ENCODE peak calls at places on chromosomes 6 and 20, in ten cellular contexts. One of them, this sample, is unnamed.

GRCh38 chr20:50729925-50730764 is 1.2 kb upstream of the PARD6B start:
- DNase-seq in tibial nerve: no peak
- DNase-seq in right lobe of liver: no peak
- DNase-seq in body of pancreas: peak
- DNase-seq in IMR-90: no peak
- DNase-seq in adrenal gland: no peak
- DNase-seq in transverse colon: peak
- DNase-seq in K562: peak
- DNase-seq in GM12878: no peak
- DNase-seq in esophagus muscularis mucosa: peak
- DNase-seq in this sample: peak

GRCh38 chr6:33683051-33683571 is 28.4 kb downstream of the UQCC2 start:
- DNase-seq in tibial nerve: no peak
- DNase-seq in right lobe of liver: no peak
- DNase-seq in body of pancreas: no peak
- DNase-seq in IMR-90: no peak
- DNase-seq in adrenal gland: no peak
- DNase-seq in transverse colon: no peak
- DNase-seq in K562: no peak
- DNase-seq in GM12878: no peak
- DNase-seq in esophagus muscularis mucosa: no peak
- DNase-seq in this sample: no peak

GRCh38 chr6:41878246-41878645 is 16.9 kb downstream of the USP49 start:
- DNase-seq in tibial nerve: no peak
- DNase-seq in right lobe of liver: no peak
- DNase-seq in body of pancreas: no peak
- DNase-seq in IMR-90: peak
- DNase-seq in adrenal gland: no peak
- DNase-seq in transverse colon: no peak
- DNase-seq in K562: no peak
- DNase-seq in GM12878: no peak
- DNase-seq in esophagus muscularis mucosa: no peak
- DNase-seq in this sample: no peak

GRCh38 chr6:148677594-148678476 is 69.0 kb upstream of the UST start:
- DNase-seq in tibial nerve: no peak
- DNase-seq in right lobe of liver: no peak
- DNase-seq in body of pancreas: no peak
- DNase-seq in IMR-90: no peak
- DNase-seq in adrenal gland: no peak
- DNase-seq in transverse colon: no peak
- DNase-seq in K562: no peak
- DNase-seq in GM12878: peak
- DNase-seq in esophagus muscularis mucosa: no peak
- DNase-seq in this sample: no peak

GRCh38 chr6:144302701-144303351 is 17.7 kb downstream of the UTRN start:
- DNase-seq in tibial nerve: no peak
- DNase-seq in right lobe of liver: no peak
- DNase-seq in body of pancreas: no peak
- DNase-seq in IMR-90: peak
- DNase-seq in adrenal gland: no peak
- DNase-seq in transverse colon: no peak
- DNase-seq in K562: no peak
- DNase-seq in GM12878: no peak
- DNase-seq in esophagus muscularis mucosa: no peak
- DNase-seq in this sample: no peak

GRCh38 chr20:60512436-60512835 is 554.2 kb downstream of the CDH26 start:
- DNase-seq in tibial nerve: no peak
- DNase-seq in right lobe of liver: no peak
- DNase-seq in body of pancreas: no peak
- DNase-seq in IMR-90: peak
- DNase-seq in adrenal gland: no peak
- DNase-seq in transverse colon: no peak
- DNase-seq in K562: no peak
- DNase-seq in GM12878: no peak
- DNase-seq in esophagus muscularis mucosa: no peak
- DNase-seq in this sample: no peak

GRCh38 chr20:45064812-45065211 is 36.1 kb downstream of the KCNS1 start:
- DNase-seq in tibial nerve: no peak
- DNase-seq in right lobe of liver: no peak
- DNase-seq in body of pancreas: no peak
- DNase-seq in IMR-90: no peak
- DNase-seq in adrenal gland: no peak
- DNase-seq in transverse colon: no peak
- DNase-seq in K562: no peak
- DNase-seq in GM12878: no peak
- DNase-seq in esophagus muscularis mucosa: no peak
- DNase-seq in this sample: no peak

GRCh38 chr6:15524736-15525401 is 138.0 kb downstream of the DTNBP1 start:
- DNase-seq in tibial nerve: no peak
- DNase-seq in right lobe of liver: no peak
- DNase-seq in body of pancreas: no peak
- DNase-seq in IMR-90: no peak
- DNase-seq in adrenal gland: no peak
- DNase-seq in transverse colon: no peak
- DNase-seq in K562: no peak
- DNase-seq in GM12878: no peak
- DNase-seq in esophagus muscularis mucosa: no peak
- DNase-seq in this sample: no peak

GRCh38 chr6:27872634-27873028 is 39.6 kb downstream of the OR2B2 start:
- DNase-seq in tibial nerve: no peak
- DNase-seq in right lobe of liver: no peak
- DNase-seq in body of pancreas: no peak
- DNase-seq in IMR-90: no peak
- DNase-seq in adrenal gland: no peak
- DNase-seq in transverse colon: no peak
- DNase-seq in K562: no peak
- DNase-seq in GM12878: no peak
- DNase-seq in esophagus muscularis mucosa: no peak
- DNase-seq in this sample: no peak

GRCh38 chr6:42960243-42961019 is at the start of gene GNMT:
- DNase-seq in tibial nerve: no peak
- DNase-seq in right lobe of liver: peak
- DNase-seq in body of pancreas: peak
- DNase-seq in IMR-90: no peak
- DNase-seq in adrenal gland: peak
- DNase-seq in transverse colon: peak
- DNase-seq in K562: no peak
- DNase-seq in GM12878: no peak
- DNase-seq in esophagus muscularis mucosa: no peak
- DNase-seq in this sample: peak

GRCh38 chr6:35731414-35731735 is 5.5 kb upstream of the ARMC12 start:
- DNase-seq in tibial nerve: peak
- DNase-seq in right lobe of liver: peak
- DNase-seq in body of pancreas: peak
- DNase-seq in IMR-90: peak
- DNase-seq in adrenal gland: peak
- DNase-seq in transverse colon: peak
- DNase-seq in K562: peak
- DNase-seq in GM12878: peak
- DNase-seq in esophagus muscularis mucosa: peak
- DNase-seq in this sample: peak

GRCh38 chr20:10554285-10554684 is 119.2 kb downstream of the SLX4IP start:
- DNase-seq in tibial nerve: no peak
- DNase-seq in right lobe of liver: no peak
- DNase-seq in body of pancreas: no peak
- DNase-seq in IMR-90: no peak
- DNase-seq in adrenal gland: no peak
- DNase-seq in transverse colon: no peak
- DNase-seq in K562: no peak
- DNase-seq in GM12878: no peak
- DNase-seq in esophagus muscularis mucosa: no peak
- DNase-seq in this sample: no peak

GRCh38 chr20:62066339-62066982 is 780 bp upstream of the TAF4 start:
- DNase-seq in tibial nerve: peak
- DNase-seq in right lobe of liver: peak
- DNase-seq in body of pancreas: peak
- DNase-seq in IMR-90: no peak
- DNase-seq in adrenal gland: peak
- DNase-seq in transverse colon: peak
- DNase-seq in K562: peak
- DNase-seq in GM12878: no peak
- DNase-seq in esophagus muscularis mucosa: no peak
- DNase-seq in this sample: no peak

DNA sequence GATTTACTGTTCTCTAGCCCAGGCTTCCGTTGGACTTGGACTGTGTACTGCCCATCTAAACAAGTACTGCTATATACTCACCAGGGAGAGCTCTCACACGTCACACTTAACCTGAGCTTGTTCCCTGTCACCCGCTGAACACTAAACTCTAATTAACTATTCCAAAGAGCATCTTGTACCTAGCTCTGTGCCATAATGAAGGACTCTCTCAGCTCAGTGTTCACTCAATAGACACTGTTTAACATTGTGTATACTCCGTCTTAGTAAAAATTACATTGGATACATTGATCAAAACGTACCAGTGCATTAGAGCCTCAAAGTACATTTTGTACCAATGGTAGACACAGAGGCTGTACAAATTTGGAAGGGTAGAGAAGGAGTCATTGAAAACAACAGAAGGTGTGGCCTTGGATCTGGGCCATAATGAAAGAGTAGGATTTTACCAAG is 55.4 kb upstream of the EPHA7 start:
- DNase-seq in tibial nerve: no peak
- DNase-seq in right lobe of liver: no peak
- DNase-seq in body of pancreas: no peak
- DNase-seq in IMR-90: no peak
- DNase-seq in adrenal gland: no peak
- DNase-seq in transverse colon: peak
- DNase-seq in K562: no peak
- DNase-seq in GM12878: no peak
- DNase-seq in esophagus muscularis mucosa: no peak
- DNase-seq in this sample: no peak
- H3K27ac ChIP-seq in tibial nerve: no peak
- H3K27ac ChIP-seq in right lobe of liver: no peak
- H3K27ac ChIP-seq in body of pancreas: no peak
- H3K27ac ChIP-seq in IMR-90: no peak
- H3K27ac ChIP-seq in adrenal gland: no peak
- H3K27ac ChIP-seq in transverse colon: peak
- H3K27ac ChIP-seq in K562: no peak
- H3K27ac ChIP-seq in GM12878: no peak
- H3K27ac ChIP-seq in esophagus muscularis mucosa: peak
- H3K27ac ChIP-seq in this sample: no peak

DNA sequence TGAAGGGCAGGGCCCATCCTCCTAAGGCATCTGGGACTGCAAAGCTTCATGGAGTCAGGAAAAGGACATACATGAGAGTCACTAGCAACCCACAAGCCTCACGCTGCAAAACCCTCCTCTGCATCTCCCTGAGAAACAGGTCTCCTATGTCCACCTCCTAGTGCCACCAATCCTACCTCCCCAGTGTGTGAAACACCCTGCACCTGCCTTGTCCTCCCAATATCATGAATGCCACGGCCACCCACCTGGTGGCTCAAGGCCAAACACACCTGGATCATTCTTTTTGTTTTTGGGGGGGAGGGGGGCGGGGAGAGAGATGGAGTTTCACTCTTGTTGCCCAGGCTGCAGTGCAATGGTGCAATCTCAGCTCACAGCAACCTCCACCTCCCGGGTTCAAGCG is 90.5 kb downstream of the ZMYND8 start:
- DNase-seq in tibial nerve: no peak
- DNase-seq in right lobe of liver: no peak
- DNase-seq in body of pancreas: no peak
- DNase-seq in IMR-90: no peak
- DNase-seq in adrenal gland: no peak
- DNase-seq in transverse colon: no peak
- DNase-seq in K562: no peak
- DNase-seq in GM12878: no peak
- DNase-seq in esophagus muscularis mucosa: no peak
- DNase-seq in this sample: no peak
- TF ChIP-seq POLR2A in tibial nerve: no peak
- TF ChIP-seq POLR2A in right lobe of liver: no peak
- TF ChIP-seq POLR2A in body of pancreas: no peak
- TF ChIP-seq POLR2A in IMR-90: no peak
- TF ChIP-seq POLR2A in adrenal gland: no peak
- TF ChIP-seq POLR2A in transverse colon: no peak
- TF ChIP-seq POLR2A in K562: peak
- TF ChIP-seq POLR2A in GM12878: no peak
- TF ChIP-seq POLR2A in esophagus muscularis mucosa: no peak
- TF ChIP-seq POLR2A in this sample: no peak

DNA sequence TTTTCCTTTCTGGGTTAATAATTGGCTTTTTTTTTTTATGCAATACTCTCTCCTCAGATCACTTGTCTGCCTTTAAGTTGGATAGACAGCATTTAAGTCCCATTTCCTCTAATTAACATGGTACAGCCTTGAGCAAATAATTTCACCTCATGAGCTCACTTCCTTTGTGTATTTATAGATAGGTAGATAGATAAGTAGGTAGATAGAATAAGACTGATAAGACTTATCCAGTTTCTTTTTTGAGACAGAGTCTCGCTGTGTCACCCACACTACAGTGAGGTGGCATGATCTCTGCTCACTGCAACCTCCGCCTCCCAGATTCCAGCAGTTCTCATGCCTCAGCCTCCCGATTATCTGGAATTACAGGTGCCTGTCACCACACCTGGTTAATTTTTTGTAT is 70.2 kb downstream of the NRSN1 start:
- DNase-seq in tibial nerve: no peak
- DNase-seq in right lobe of liver: no peak
- DNase-seq in body of pancreas: no peak
- DNase-seq in IMR-90: no peak
- DNase-seq in adrenal gland: no peak
- DNase-seq in transverse colon: no peak
- DNase-seq in K562: no peak
- DNase-seq in GM12878: no peak
- DNase-seq in esophagus muscularis mucosa: no peak
- DNase-seq in this sample: no peak
- H3K27ac ChIP-seq in tibial nerve: no peak
- H3K27ac ChIP-seq in right lobe of liver: no peak
- H3K27ac ChIP-seq in body of pancreas: no peak
- H3K27ac ChIP-seq in IMR-90: no peak
- H3K27ac ChIP-seq in adrenal gland: no peak
- H3K27ac ChIP-seq in transverse colon: no peak
- H3K27ac ChIP-seq in K562: no peak
- H3K27ac ChIP-seq in GM12878: no peak
- H3K27ac ChIP-seq in esophagus muscularis mucosa: no peak
- H3K27ac ChIP-seq in this sample: no peak

DNA sequence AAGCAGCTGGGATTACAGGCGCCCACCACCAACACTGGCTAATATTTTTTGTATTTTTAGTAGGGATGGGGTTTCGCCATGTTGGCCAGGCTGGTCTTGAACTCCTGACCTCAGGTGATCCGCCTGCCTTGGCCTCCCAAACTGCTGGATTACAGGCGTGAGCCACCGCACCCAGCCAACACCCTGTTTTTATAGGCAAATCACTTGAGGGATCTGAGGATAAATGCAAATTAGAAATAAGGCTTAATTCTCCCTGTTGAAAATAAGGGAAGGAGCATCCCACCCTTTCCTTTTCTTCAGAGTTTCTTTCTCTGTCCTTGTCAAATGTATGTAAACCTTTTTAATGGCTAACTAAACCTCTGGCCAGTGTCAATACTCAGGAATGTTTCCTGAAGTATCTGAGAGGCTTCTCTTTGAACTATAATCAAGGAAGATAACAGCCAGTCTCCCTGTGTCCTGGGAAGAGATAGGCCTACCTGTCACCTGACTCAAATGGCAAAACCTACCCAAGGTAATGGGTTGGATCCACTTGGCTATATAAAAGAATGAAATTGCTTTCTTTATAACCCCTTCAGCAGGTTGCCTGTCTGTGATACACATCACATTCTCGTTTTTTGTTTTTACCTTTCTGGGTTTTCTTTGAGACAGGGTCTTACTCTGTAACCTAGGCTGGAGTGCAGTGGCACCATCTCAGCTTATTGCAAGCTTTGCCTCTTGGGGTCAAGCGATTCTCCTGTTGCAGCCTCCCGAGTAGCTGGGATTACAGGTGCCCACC is 64.5 kb upstream of the TNFAIP3 start:
- DNase-seq in tibial nerve: no peak
- DNase-seq in right lobe of liver: no peak
- DNase-seq in body of pancreas: no peak
- DNase-seq in IMR-90: no peak
- DNase-seq in adrenal gland: no peak
- DNase-seq in transverse colon: no peak
- DNase-seq in K562: no peak
- DNase-seq in GM12878: no peak
- DNase-seq in esophagus muscularis mucosa: no peak
- DNase-seq in this sample: no peak
- TF ChIP-seq POLR2A in tibial nerve: no peak
- TF ChIP-seq POLR2A in right lobe of liver: no peak
- TF ChIP-seq POLR2A in body of pancreas: no peak
- TF ChIP-seq POLR2A in IMR-90: no peak
- TF ChIP-seq POLR2A in adrenal gland: no peak
- TF ChIP-seq POLR2A in transverse colon: no peak
- TF ChIP-seq POLR2A in K562: no peak
- TF ChIP-seq POLR2A in GM12878: no peak
- TF ChIP-seq POLR2A in esophagus muscularis mucosa: no peak
- TF ChIP-seq POLR2A in this sample: no peak